ENCODE peak calls at places on chromosomes 13 and 19, in nine cellular contexts. L is CD8-positive, alpha-beta T cell; W is cardiac muscle cell; P is body of pancreas; B is heart right ventricle; V is sigmoid colon; T is prostate gland; Z is dorsolateral prefrontal cortex; G is tibial artery. E is an unnamed sample. For H3K27me3, the result is how much of the 10 kb centered on the place peaks cover.

GRCh38 chr13:26020536-26021290 is 31.1 kb downstream of the SHISA2 start:
- DNase-seq in L (no peak), W (no peak), P (no peak), B (no peak), V (no peak), T (no peak), Z (no peak), G (no peak), E (no peak)

GRCh38 chr19:13764821-13765394 is 586 bp downstream of the MRI1 start:
- DNase-seq in L (no peak), W (peak), P (peak), B (peak), V (no peak), T (no peak), Z (no peak), G (no peak), E (peak)

GRCh38 chr13:46307554-46307953 is 79.5 kb downstream of the RUBCNL start:
- DNase-seq in L (no peak), W (no peak), P (no peak), B (no peak), V (no peak), T (no peak), Z (no peak), G (no peak), E (no peak)

GRCh38 chr13:75635621-75636338 is at the start of gene LMO7:
- DNase-seq in L (peak), W (peak), P (peak), B (peak), V (peak), T (peak), Z (no peak), G (peak), E (peak)

GRCh38 chr19:38005224-38005614 is 98.2 kb downstream of the SIPA1L3 start:
- DNase-seq in L (no peak), W (no peak), P (no peak), B (no peak), V (peak), T (no peak), Z (no peak), G (no peak), E (no peak)

GRCh38 chr19:33771308-33772101 is 25.2 kb upstream of the KCTD15 start:
- DNase-seq in L (peak), W (peak), P (peak), B (peak), V (peak), T (peak), Z (peak), G (peak), E (peak)

GRCh38 chr13:64457976-64458375 is 2772.2 kb downstream of the PCDH9 start:
- DNase-seq in L (no peak), W (no peak), P (no peak), B (no peak), V (no peak), T (no peak), Z (no peak), G (no peak), E (no peak)

GRCh38 chr13:20997301-20998061 is 63.9 kb downstream of the LATS2 start:
- DNase-seq in L (no peak), W (no peak), P (no peak), B (no peak), V (no peak), T (no peak), Z (no peak), G (no peak), E (peak)

GRCh38 chr13:24882665-24883064 is 118.7 kb downstream of the RNF17 start:
- DNase-seq in L (no peak), W (no peak), P (no peak), B (no peak), V (no peak), T (no peak), Z (no peak), G (no peak), E (no peak)

GRCh38 chr13:34179481-34179880 is 361.5 kb downstream of the RFC3 start:
- DNase-seq in L (no peak), W (peak), P (no peak), B (no peak), V (no peak), T (no peak), Z (no peak), G (no peak), E (no peak)

GRCh38 chr19:8569066-8569761 is 8.0 kb downstream of the MYO1F start:
- DNase-seq in L (peak), W (no peak), P (peak), B (no peak), V (no peak), T (no peak), Z (no peak), G (no peak), E (peak)

GRCh38 chr13:23578411-23579071 is 8.3 kb downstream of the TNFRSF19 start:
- DNase-seq in L (peak), W (peak), P (peak), B (peak), V (peak), T (peak), Z (no peak), G (peak), E (peak)

GRCh38 chr13:113918580-113918979 is 54.7 kb upstream of the GAS6 start:
- DNase-seq in L (no peak), W (no peak), P (no peak), B (no peak), V (no peak), T (no peak), Z (no peak), G (peak), E (peak)

GRCh38 chr19:6425732-6426686 is 1.4 kb upstream of the KHSRP start:
- DNase-seq in L (no peak), W (no peak), P (no peak), B (no peak), V (no peak), T (no peak), Z (no peak), G (no peak), E (no peak)

GRCh38 chr13:57326532-57326931 is 159.5 kb downstream of the PRR20E start:
- DNase-seq in L (no peak), W (no peak), P (no peak), B (no peak), V (no peak), T (no peak), Z (no peak), G (no peak), E (no peak)

GRCh38 chr13:46184277-46184699 is 2.3 kb upstream of the LCP1 start:
- DNase-seq in L (peak), W (peak), P (peak), B (peak), V (no peak), T (no peak), Z (no peak), G (no peak), E (no peak)

GRCh38 chr13:109516196-109516595 is 270.2 kb downstream of the IRS2 start:
- DNase-seq in L (no peak), W (no peak), P (no peak), B (no peak), V (no peak), T (no peak), Z (no peak), G (no peak), E (no peak)

GRCh38 chr19:47447470-47448359 is 24.0 kb downstream of the SLC8A2 start:
- DNase-seq in L (peak), W (peak), P (no peak), B (peak), V (no peak), T (no peak), Z (peak), G (no peak), E (peak)

GRCh38 chr19:33484226-33484774 is 37.3 kb downstream of the PEPD start:
- DNase-seq in L (no peak), W (no peak), P (no peak), B (no peak), V (peak), T (no peak), Z (no peak), G (peak), E (no peak)

GRCh38 chr13:113584205-113584869 is at the start of gene TFDP1:
- DNase-seq in L (peak), W (peak), P (peak), B (peak), V (peak), T (peak), Z (peak), G (peak), E (peak)

GRCh38 chr13:20848203-20848602 is 54.3 kb downstream of the XPO4 start:
- DNase-seq in L (no peak), W (no peak), P (no peak), B (no peak), V (no peak), T (no peak), Z (no peak), G (no peak), E (no peak)

GRCh38 chr19:38561053-38561606 is 56.6 kb downstream of the MAP4K1 start:
- DNase-seq in L (no peak), W (no peak), P (no peak), B (no peak), V (no peak), T (no peak), Z (no peak), G (no peak), E (no peak)

GRCh38 chr13:45179428-45179827 is 21.4 kb downstream of the KCTD4 start:
- DNase-seq in L (no peak), W (no peak), P (no peak), B (no peak), V (no peak), T (no peak), Z (no peak), G (no peak), E (no peak)

GRCh38 chr13:84479656-84480055 is 597.4 kb upstream of the SLITRK1 start:
- DNase-seq in L (no peak), W (no peak), P (no peak), B (no peak), V (no peak), T (no peak), Z (no peak), G (no peak), E (no peak)

GRCh38 chr19:12872255-12872654 is 9.0 kb downstream of the DNASE2 start:
- DNase-seq in L (no peak), W (no peak), P (no peak), B (no peak), V (no peak), T (no peak), Z (no peak), G (no peak), E (no peak)

GRCh38 chr13:111657013-111657412 is 336.6 kb downstream of the TEX29 start:
- DNase-seq in L (no peak), W (no peak), P (no peak), B (no peak), V (no peak), T (no peak), Z (no peak), G (no peak), E (no peak)

GRCh38 chr19:14091086-14091884 is 734 bp upstream of the SAMD1 start:
- DNase-seq in L (no peak), W (no peak), P (peak), B (no peak), V (no peak), T (no peak), Z (no peak), G (peak), E (peak)

GRCh38 chr13:110250258-110250891 is 56.6 kb downstream of the COL4A1 start:
- DNase-seq in L (no peak), W (no peak), P (peak), B (peak), V (peak), T (no peak), Z (no peak), G (peak), E (peak)

GRCh38 chr19:11577451-11578341 is at the start of gene ACP5:
- DNase-seq in L (no peak), W (no peak), P (no peak), B (no peak), V (no peak), T (no peak), Z (no peak), G (no peak), E (no peak)
- H3K4me3 ChIP-seq in L (peak), W (no peak), P (no peak), B (peak), V (peak), T (peak), Z (peak), G (peak), E (peak)

GRCh38 chr13:43159007-43159406 is 135.6 kb downstream of the DNAJC15 start:
- DNase-seq in L (no peak), W (no peak), P (no peak), B (no peak), V (no peak), T (no peak), Z (no peak), G (no peak), E (no peak)
- TF ChIP-seq CTCF in L (no peak), W (peak), P (no peak), B (no peak), V (no peak), T (no peak), Z (no peak), G (no peak), E (no peak)

GRCh38 chr19:41999071-41999877 is 5.2 kb upstream of the ATP1A3 start:
- DNase-seq in L (no peak), W (peak), P (no peak), B (no peak), V (no peak), T (no peak), Z (no peak), G (no peak), E (no peak)

GRCh38 chr19:41998246-41999020 is 4.4 kb upstream of the ATP1A3 start:
- DNase-seq in L (peak), W (peak), P (peak), B (peak), V (no peak), T (no peak), Z (no peak), G (no peak), E (no peak)

GRCh38 chr19:41997851-41998229 is 3.8 kb upstream of the ATP1A3 start:
- DNase-seq in L (no peak), W (no peak), P (no peak), B (no peak), V (no peak), T (no peak), Z (no peak), G (no peak), E (no peak)

GRCh38 chr19:41995959-41996797 is 2.1 kb upstream of the ATP1A3 start:
- DNase-seq in L (no peak), W (no peak), P (no peak), B (no peak), V (no peak), T (no peak), Z (no peak), G (no peak), E (no peak)

DNA sequence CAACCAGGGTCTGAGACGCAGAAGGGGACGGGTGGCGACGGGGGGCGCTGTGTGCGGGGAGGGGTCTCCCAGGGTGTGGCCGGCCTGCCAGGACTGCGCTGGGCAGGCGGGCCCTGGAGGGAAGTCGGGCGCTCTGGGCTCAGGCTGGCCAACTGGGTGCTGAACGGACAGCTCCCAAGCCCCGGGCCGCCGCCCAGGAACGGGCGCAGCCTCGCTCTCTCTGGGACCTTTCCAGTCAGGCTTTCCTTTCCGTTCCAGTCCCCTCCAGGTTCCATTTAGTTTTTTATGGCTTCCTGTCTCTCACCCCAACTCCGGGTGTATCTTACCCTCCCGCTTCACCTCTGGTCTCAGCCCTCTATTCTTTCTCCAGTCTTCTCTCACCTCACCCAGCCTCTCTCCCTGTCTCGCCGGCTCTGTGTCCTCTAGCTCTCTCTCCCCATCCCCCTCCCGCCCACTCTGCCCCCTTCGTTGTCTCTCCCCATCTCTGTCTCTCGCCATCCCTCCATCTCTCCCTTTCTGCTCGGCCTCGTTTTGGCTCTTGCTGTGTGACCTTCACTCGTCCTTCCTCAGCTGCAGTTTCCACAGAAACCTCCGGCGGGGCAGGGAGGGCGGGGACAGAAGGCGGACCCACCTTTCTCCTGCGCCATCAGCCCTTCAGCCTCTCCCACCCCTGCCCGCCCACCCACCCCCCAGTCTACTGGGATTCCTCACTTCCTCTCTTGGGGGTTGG is 3.3 kb upstream of the ATP1A3 start:
- DNase-seq in L (peak), W (peak), P (peak), B (peak), V (no peak), T (peak), Z (no peak), G (no peak), E (peak)
- H3K27me3 ChIP-seq in L (under half), W (half or more), P (under half), B (half or more), V (half or more), T (under half), Z (under half), G (half or more), E (half or more)

GRCh38 chr19:56108447-56109195 is 12.5 kb downstream of the ZNF787 start:
- DNase-seq in L (no peak), W (no peak), P (peak), B (peak), V (no peak), T (no peak), Z (no peak), G (no peak), E (no peak)
- H3K4me3 ChIP-seq in L (no peak), W (no peak), P (no peak), B (peak), V (peak), T (no peak), Z (no peak), G (peak), E (no peak)